ENCODE peak calls at places on chromosomes 5 and 9, in seven cellular contexts. A is upper lobe of right lung; S is left ventricle myocardium inferior; O is endodermal cell; B is CD8-positive, alpha-beta T cell; D is heart left ventricle; X is A549. N is an unnamed sample.

GRCh38 chr5:119328753-119329602 is 26.8 kb upstream of the TNFAIP8 start:
- DNase-seq in A (no peak), S (no peak), O (no peak), B (peak), D (no peak), X (no peak), N (peak)

GRCh38 chr5:147176422-147176821 is 58.4 kb upstream of the STK32A start:
- DNase-seq in A (no peak), S (no peak), O (no peak), B (no peak), D (no peak), X (no peak), N (no peak)

GRCh38 chr5:133932441-133933168 is 35.8 kb downstream of the C5orf15 start:
- DNase-seq in A (no peak), S (no peak), O (no peak), B (no peak), D (no peak), X (no peak), N (peak)

GRCh38 chr9:21075484-21075883 is 2.3 kb downstream of the IFNB1 start:
- DNase-seq in A (no peak), S (no peak), O (no peak), B (no peak), D (no peak), X (no peak), N (no peak)

GRCh38 chr5:124948062-124948753 is 201.8 kb upstream of the ZNF608 start:
- DNase-seq in A (no peak), S (no peak), O (no peak), B (no peak), D (peak), X (no peak), N (no peak)

GRCh38 chr9:85536076-85536475 is 205.7 kb downstream of the AGTPBP1 start:
- DNase-seq in A (no peak), S (peak), O (no peak), B (no peak), D (peak), X (no peak), N (no peak)

GRCh38 chr9:105150991-105151685 is 93.3 kb upstream of the SLC44A1 start:
- DNase-seq in A (no peak), S (no peak), O (no peak), B (no peak), D (no peak), X (peak), N (no peak)

GRCh38 chr5:73306741-73307275 is 133.8 kb downstream of the TMEM174 start:
- DNase-seq in A (no peak), S (no peak), O (no peak), B (no peak), D (no peak), X (no peak), N (no peak)

GRCh38 chr9:86866739-86867138 is 80.6 kb downstream of the GAS1 start:
- DNase-seq in A (no peak), S (no peak), O (no peak), B (no peak), D (no peak), X (no peak), N (no peak)

GRCh38 chr5:83528439-83528769 is 56.9 kb downstream of the VCAN start:
- DNase-seq in A (no peak), S (no peak), O (no peak), B (no peak), D (no peak), X (no peak), N (no peak)

GRCh38 chr9:109270971-109271900 is 49.6 kb downstream of the EPB41L4B start:
- DNase-seq in A (no peak), S (no peak), O (no peak), B (no peak), D (no peak), X (no peak), N (no peak)

GRCh38 chr9:130872912-130873503 is 23.6 kb downstream of the QRFP start:
- DNase-seq in A (peak), S (peak), O (no peak), B (no peak), D (peak), X (no peak), N (no peak)

GRCh38 chr9:96217358-96217755 is 84.6 kb downstream of the HSD17B3 start:
- DNase-seq in A (no peak), S (peak), O (peak), B (no peak), D (peak), X (no peak), N (no peak)

GRCh38 chr9:105053209-105053652 is 125.3 kb upstream of the ABCA1 start:
- DNase-seq in A (no peak), S (no peak), O (no peak), B (no peak), D (no peak), X (peak), N (no peak)

GRCh38 chr9:105027082-105027481 is 99.1 kb upstream of the ABCA1 start:
- DNase-seq in A (no peak), S (no peak), O (no peak), B (no peak), D (no peak), X (no peak), N (no peak)

GRCh38 chr9:89219637-89220036 is 41.0 kb upstream of the SHC3 start:
- DNase-seq in A (no peak), S (no peak), O (no peak), B (no peak), D (no peak), X (no peak), N (no peak)

GRCh38 chr9:121636411-121636865 is 15.0 kb upstream of the DAB2IP start:
- DNase-seq in A (no peak), S (no peak), O (no peak), B (no peak), D (no peak), X (no peak), N (no peak)

DNA sequence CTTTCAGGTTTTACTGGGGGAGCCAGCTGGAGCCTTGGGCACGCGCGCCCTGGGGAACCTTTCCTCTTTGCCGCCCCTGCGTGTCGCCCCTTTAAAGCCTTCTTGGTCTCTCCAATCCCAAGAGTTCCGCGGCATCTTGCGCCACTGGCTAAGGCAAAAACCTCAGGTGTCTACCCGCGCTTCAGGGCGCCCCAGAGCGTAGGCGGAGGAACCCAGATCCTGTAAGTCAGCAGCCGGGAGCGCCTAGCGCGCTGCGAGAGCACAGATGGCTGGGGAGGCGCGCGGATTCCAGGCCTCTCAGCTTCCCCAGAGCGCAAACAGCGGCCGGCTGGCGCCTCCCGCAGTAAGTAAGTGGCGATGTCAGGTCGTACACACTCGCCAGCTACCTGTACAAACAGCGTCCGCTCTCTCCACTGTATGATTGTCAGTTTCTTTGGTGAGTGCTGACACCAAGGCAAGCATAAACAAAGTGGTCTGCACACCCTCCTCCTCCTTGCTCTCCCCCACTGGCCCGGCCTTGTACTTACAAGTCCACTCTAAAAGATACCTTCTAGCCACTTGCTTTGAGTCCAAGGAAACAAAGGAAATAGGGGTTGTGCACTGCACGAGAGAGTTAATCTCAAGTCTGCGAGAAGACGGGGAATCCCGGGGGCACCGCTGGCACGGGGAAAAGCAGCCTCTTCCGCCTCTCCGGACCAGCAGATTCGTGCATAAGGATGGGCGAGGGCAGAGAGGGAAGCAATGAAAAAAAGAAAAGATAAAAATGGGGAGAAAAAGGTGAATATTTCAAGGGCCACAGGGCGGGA is 2.9 kb downstream of the HTR1A start:
- DNase-seq in A (peak), S (no peak), O (peak), B (no peak), D (no peak), X (peak), N (no peak)
- H3K4me3 ChIP-seq in A (no peak), S (no peak), O (peak), B (no peak), D (no peak), X (no peak), N (no peak)

DNA sequence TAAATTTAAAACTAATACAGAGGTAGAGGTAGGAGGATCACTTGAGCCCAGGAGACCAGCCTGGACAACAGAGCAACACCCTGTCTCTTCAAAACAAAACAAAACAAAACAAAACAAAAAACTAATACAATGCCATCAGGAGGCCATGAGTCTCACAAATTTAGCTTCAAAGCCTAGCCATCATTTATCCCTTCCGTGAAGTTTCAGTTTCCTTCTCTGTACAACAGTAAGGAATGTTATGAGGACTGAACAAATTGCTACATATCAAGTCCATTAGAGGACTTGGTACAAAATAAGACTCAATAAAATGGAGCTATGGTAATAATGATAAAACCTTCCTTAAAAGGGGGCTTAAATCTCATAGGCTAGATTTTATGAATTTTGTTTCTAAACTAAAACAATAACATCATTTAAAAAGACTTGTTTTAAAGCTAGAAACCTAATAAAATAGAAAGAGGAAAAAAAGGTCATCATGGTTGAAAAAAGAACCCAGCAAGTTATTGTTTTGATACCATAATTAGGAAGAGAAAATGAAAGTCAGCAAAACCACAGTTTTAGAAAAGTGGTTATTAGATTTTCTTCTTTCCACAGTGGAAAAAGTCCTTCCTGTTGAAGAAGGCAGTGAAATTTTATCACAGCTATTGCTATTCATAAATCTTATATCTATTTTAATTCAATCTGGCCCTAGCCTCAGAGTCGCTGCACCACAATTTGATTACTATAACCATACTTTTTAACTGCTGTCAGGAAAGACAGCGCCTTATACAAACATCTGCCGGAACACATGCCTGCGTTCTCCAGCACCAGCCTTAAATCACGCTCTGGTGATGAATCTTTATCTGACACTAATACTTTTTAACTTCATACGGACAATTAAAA is 60.5 kb downstream of the MAPKAP1 start:
- DNase-seq in A (no peak), S (no peak), O (no peak), B (no peak), D (no peak), X (no peak), N (no peak)
- H3K4me3 ChIP-seq in A (peak), S (peak), O (no peak), B (peak), D (no peak), X (no peak), N (no peak)

GRCh38 chr9:94101169-94101853 is 17.0 kb downstream of the PTPDC1 start:
- DNase-seq in A (no peak), S (no peak), O (no peak), B (no peak), D (no peak), X (no peak), N (peak)
- H3K4me3 ChIP-seq in A (no peak), S (no peak), O (no peak), B (no peak), D (no peak), X (no peak), N (no peak)

DNA sequence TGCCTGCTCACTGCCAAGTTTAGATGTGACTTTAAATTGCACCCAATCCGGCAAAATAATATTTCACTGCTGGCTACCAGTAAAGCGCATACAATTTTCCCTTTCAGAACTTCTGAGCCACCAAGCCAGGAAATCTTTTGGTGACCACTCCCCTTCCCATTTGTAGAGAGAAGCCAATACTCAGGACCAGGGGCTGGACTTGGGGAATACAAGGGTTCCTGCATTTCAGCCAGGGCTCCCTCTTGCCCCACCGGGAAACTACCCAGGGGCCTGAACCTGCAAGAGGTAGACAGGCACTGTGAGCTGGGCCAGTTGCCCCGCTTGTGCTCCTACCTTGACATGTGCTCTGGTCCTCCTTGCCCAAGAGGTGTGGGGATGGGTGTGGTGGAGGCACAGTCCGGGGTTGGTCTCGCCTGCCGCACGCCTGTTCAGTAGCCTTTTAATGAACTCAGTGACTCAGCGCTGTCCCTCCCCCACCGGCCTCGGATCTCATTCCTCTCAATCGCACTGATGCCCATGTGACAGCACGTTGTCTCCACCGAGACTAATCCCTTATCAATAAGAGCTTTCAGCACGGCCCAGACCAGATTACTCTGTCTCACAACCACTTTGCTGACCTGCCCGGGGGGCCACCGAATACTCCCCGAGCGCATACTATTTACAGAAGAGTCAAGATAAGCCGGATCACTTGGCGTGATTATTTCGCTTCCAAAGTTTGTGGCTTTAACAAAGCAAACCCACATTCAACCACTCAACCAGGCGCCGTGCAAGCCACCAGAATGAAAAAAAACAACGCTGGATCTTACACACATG is 226.5 kb downstream of the DCP2 start:
- DNase-seq in A (no peak), S (peak), O (peak), B (no peak), D (peak), X (peak), N (no peak)
- H3K4me3 ChIP-seq in A (no peak), S (peak), O (peak), B (no peak), D (no peak), X (no peak), N (no peak)

GRCh38 chr5:17021363-17021932 is 85.4 kb upstream of the MYO10 start:
- DNase-seq in A (no peak), S (no peak), O (no peak), B (no peak), D (no peak), X (no peak), N (no peak)
- H3K4me3 ChIP-seq in A (no peak), S (no peak), O (no peak), B (no peak), D (no peak), X (no peak), N (no peak)

GRCh38 chr5:108521841-108522506 is 140.1 kb upstream of the FBXL17 start:
- DNase-seq in A (no peak), S (no peak), O (peak), B (no peak), D (no peak), X (peak), N (peak)

GRCh38 chr5:108523360-108523759 is 141.5 kb upstream of the FBXL17 start:
- DNase-seq in A (no peak), S (no peak), O (no peak), B (no peak), D (no peak), X (no peak), N (no peak)

GRCh38 chr5:108516771-108517170 is 134.9 kb upstream of the FBXL17 start:
- DNase-seq in A (no peak), S (no peak), O (no peak), B (no peak), D (no peak), X (no peak), N (no peak)

GRCh38 chr5:108524564-108524963 is 142.7 kb upstream of the FBXL17 start:
- DNase-seq in A (no peak), S (no peak), O (no peak), B (no peak), D (no peak), X (no peak), N (no peak)

GRCh38 chr5:108521011-108521700 is 139.3 kb upstream of the FBXL17 start:
- DNase-seq in A (no peak), S (no peak), O (no peak), B (no peak), D (no peak), X (no peak), N (no peak)
- H3K4me3 ChIP-seq in A (no peak), S (no peak), O (no peak), B (no peak), D (no peak), X (no peak), N (no peak)

N was measured in Jurkat, Clone E6-1.